ENCODE peak calls at places on chromosomes 13 and 19, in seven cellular contexts. R is brain microvascular endothelial cell; U is Peyer's patch; F is EL; W is sigmoid colon; Q is activated CD8-positive, alpha-beta memory T cell treated with anti-CD3 and anti-CD28 coated beads for 1 hour; E is COLO829. A is an unnamed sample.

GRCh38 chr13:44688652-44689051 is 112.5 kb upstream of the TSC22D1 start:
- DNase-seq in F (no peak), U (no peak), R (no peak), W (no peak), Q (no peak), E (no peak), A (no peak)

GRCh38 chr13:114119196-114119595 is 13.2 kb downstream of the RASA3 start:
- DNase-seq in U (no peak), E (peak; percentile 63), R (peak; percentile 86), Q (no peak), W (no peak), F (peak; percentile 96), A (peak; percentile 91)

GRCh38 chr13:49452725-49453457 is 8.8 kb downstream of the SETDB2 start:
- DNase-seq in Q (no peak), W (no peak), R (no peak), F (no peak), E (no peak), U (no peak), A (no peak)

GRCh38 chr19:57248646-57249045 is 8.2 kb downstream of the ZNF805 start:
- DNase-seq in Q (no peak), W (no peak), F (no peak), E (no peak), U (no peak), R (no peak), A (no peak)

GRCh38 chr13:107907065-107907464 is 308.3 kb downstream of the LIG4 start:
- DNase-seq in R (peak; percentile 32), E (no peak), F (no peak), U (no peak), Q (no peak), W (no peak), A (no peak)

GRCh38 chr13:114203536-114203935 is 24.5 kb downstream of the CFAP97D2 start:
- DNase-seq in E (no peak), Q (no peak), R (no peak), U (no peak), F (no peak), W (no peak), A (no peak)

GRCh38 chr19:2334986-2335846 is 6.7 kb downstream of the SPPL2B start:
- DNase-seq in W (no peak), R (no peak), U (no peak), Q (no peak), F (no peak), E (no peak), A (no peak)

GRCh38 chr19:50777830-50778303 is 7.6 kb downstream of the GPR32 start:
- DNase-seq in E (peak; percentile 56), F (no peak), R (peak; percentile 11), Q (no peak), U (no peak), W (no peak), A (peak; percentile 21)

GRCh38 chr19:383922-384800 is 24.8 kb downstream of the C2CD4C start:
- DNase-seq in U (peak; percentile 10), W (peak; percentile 65), Q (no peak), E (no peak), R (no peak), F (no peak), A (peak; percentile 15)

GRCh38 chr13:41915096-41915495 is 45.8 kb downstream of the VWA8 start:
- DNase-seq in F (peak; percentile 31), Q (no peak), W (no peak), U (no peak), E (peak; percentile 30), R (no peak), A (peak; percentile 34)

GRCh38 chr19:45061965-45062364 is 14.3 kb downstream of the ZNF296 start:
- DNase-seq in R (no peak), W (no peak), F (no peak), U (no peak), E (no peak), Q (no peak), A (no peak)

GRCh38 chr13:80755925-80756324 is 415.0 kb upstream of the SPRY2 start:
- DNase-seq in R (no peak), W (no peak), U (no peak), E (no peak), F (no peak), Q (no peak), A (no peak)

GRCh38 chr13:76004411-76004810 is 368.3 kb downstream of the LMO7 start:
- DNase-seq in E (no peak), W (no peak), F (peak; percentile 8), U (no peak), Q (no peak), R (no peak), A (no peak)